ENCODE peak calls at places on chromosomes 5 and 9, in seven cellular contexts. One of them, this sample, is unnamed.
A peak's percentile ranks its signal among the peaks of the same experiment; 100 is the strongest.

GRCh38 chr5:74641014-74641777 is 668 bp upstream of the ENC1 start:
- DNase-seq in OCI-LY7: peak; percentile 63
- DNase-seq in retinal pigment epithelial cell: no peak
- DNase-seq in psoas muscle: peak; percentile 77
- DNase-seq in RWPE1: peak; percentile 70
- DNase-seq in WERI-Rb-1: peak; percentile 91
- DNase-seq in endothelial cell: peak; percentile 74
- DNase-seq in this sample: peak; percentile 29

GRCh38 chr9:137178201-137178938 is 6.5 kb upstream of the TMEM210 start:
- DNase-seq in psoas muscle: no peak
- DNase-seq in endothelial cell: no peak
- DNase-seq in OCI-LY7: no peak
- DNase-seq in RWPE1: no peak
- DNase-seq in WERI-Rb-1: no peak
- DNase-seq in retinal pigment epithelial cell: no peak
- DNase-seq in this sample: no peak

GRCh38 chr9:33473216-33473615 is 508 bp downstream of the NOL6 start:
- DNase-seq in retinal pigment epithelial cell: no peak
- DNase-seq in OCI-LY7: no peak
- DNase-seq in endothelial cell: no peak
- DNase-seq in WERI-Rb-1: no peak
- DNase-seq in psoas muscle: no peak
- DNase-seq in RWPE1: no peak
- DNase-seq in this sample: peak; percentile 5

GRCh38 chr5:131423056-131423455 is 159.2 kb downstream of the CDC42SE2 start:
- DNase-seq in endothelial cell: peak; percentile 9
- DNase-seq in retinal pigment epithelial cell: no peak
- DNase-seq in OCI-LY7: peak; percentile 17
- DNase-seq in WERI-Rb-1: no peak
- DNase-seq in RWPE1: peak; percentile 37
- DNase-seq in psoas muscle: no peak
- DNase-seq in this sample: no peak

GRCh38 chr5:142922223-142922952 is 152.2 kb downstream of the ARHGAP26 start:
- DNase-seq in endothelial cell: no peak
- DNase-seq in WERI-Rb-1: no peak
- DNase-seq in retinal pigment epithelial cell: no peak
- DNase-seq in psoas muscle: no peak
- DNase-seq in OCI-LY7: peak; percentile 64
- DNase-seq in RWPE1: peak; percentile 52
- DNase-seq in this sample: peak; percentile 56

GRCh38 chr5:154190652-154191304 is at the start of gene GALNT10:
- DNase-seq in WERI-Rb-1: peak; percentile 52
- DNase-seq in endothelial cell: peak; percentile 66
- DNase-seq in OCI-LY7: peak; percentile 86
- DNase-seq in RWPE1: peak; percentile 85
- DNase-seq in psoas muscle: peak; percentile 78
- DNase-seq in retinal pigment epithelial cell: no peak
- DNase-seq in this sample: peak; percentile 93

GRCh38 chr5:177498013-177498847 is 826 bp upstream of the PDLIM7 start:
- DNase-seq in WERI-Rb-1: no peak
- DNase-seq in retinal pigment epithelial cell: no peak
- DNase-seq in psoas muscle: peak; percentile 62
- DNase-seq in RWPE1: no peak
- DNase-seq in endothelial cell: peak; percentile 68
- DNase-seq in OCI-LY7: no peak
- DNase-seq in this sample: no peak

GRCh38 chr5:1648806-1649205 is 125.0 kb upstream of the LPCAT1 start:
- DNase-seq in WERI-Rb-1: no peak
- DNase-seq in OCI-LY7: no peak
- DNase-seq in retinal pigment epithelial cell: no peak
- DNase-seq in psoas muscle: no peak
- DNase-seq in RWPE1: no peak
- DNase-seq in endothelial cell: no peak
- DNase-seq in this sample: no peak

GRCh38 chr9:134966697-134967546 is 49.2 kb upstream of the FCN1 start:
- DNase-seq in psoas muscle: no peak
- DNase-seq in OCI-LY7: no peak
- DNase-seq in endothelial cell: no peak
- DNase-seq in WERI-Rb-1: peak; percentile 5
- DNase-seq in retinal pigment epithelial cell: no peak
- DNase-seq in RWPE1: no peak
- DNase-seq in this sample: no peak

GRCh38 chr5:126998201-126998631 is 32.1 kb downstream of the MARCHF3 start:
- DNase-seq in OCI-LY7: peak; percentile 56
- DNase-seq in endothelial cell: no peak
- DNase-seq in WERI-Rb-1: no peak
- DNase-seq in retinal pigment epithelial cell: no peak
- DNase-seq in psoas muscle: no peak
- DNase-seq in RWPE1: no peak
- DNase-seq in this sample: peak; percentile 44

GRCh38 chr5:174425271-174425963 is 299.0 kb upstream of the MSX2 start:
- DNase-seq in RWPE1: peak; percentile 56
- DNase-seq in OCI-LY7: no peak
- DNase-seq in psoas muscle: no peak
- DNase-seq in endothelial cell: no peak
- DNase-seq in retinal pigment epithelial cell: no peak
- DNase-seq in WERI-Rb-1: no peak
- DNase-seq in this sample: no peak

GRCh38 chr5:61342066-61342465 is 10.0 kb downstream of the ZSWIM6 start:
- DNase-seq in RWPE1: peak; percentile 64
- DNase-seq in OCI-LY7: no peak
- DNase-seq in retinal pigment epithelial cell: no peak
- DNase-seq in psoas muscle: no peak
- DNase-seq in WERI-Rb-1: no peak
- DNase-seq in endothelial cell: no peak
- DNase-seq in this sample: no peak

GRCh38 chr5:15914603-15915002 is 265.0 kb downstream of the MARCHF11 start:
- DNase-seq in OCI-LY7: no peak
- DNase-seq in RWPE1: no peak
- DNase-seq in WERI-Rb-1: no peak
- DNase-seq in retinal pigment epithelial cell: no peak
- DNase-seq in endothelial cell: no peak
- DNase-seq in psoas muscle: no peak
- DNase-seq in this sample: no peak

GRCh38 chr9:33498387-33498786 is 24.7 kb upstream of the NOL6 start:
- DNase-seq in WERI-Rb-1: no peak
- DNase-seq in OCI-LY7: peak; percentile 22
- DNase-seq in retinal pigment epithelial cell: no peak
- DNase-seq in psoas muscle: no peak
- DNase-seq in RWPE1: no peak
- DNase-seq in endothelial cell: no peak
- DNase-seq in this sample: no peak

GRCh38 chr5:137195483-137195882 is 303.6 kb downstream of the SPOCK1 start:
- DNase-seq in OCI-LY7: no peak
- DNase-seq in RWPE1: peak; percentile 92
- DNase-seq in endothelial cell: no peak
- DNase-seq in WERI-Rb-1: no peak
- DNase-seq in psoas muscle: no peak
- DNase-seq in retinal pigment epithelial cell: no peak
- DNase-seq in this sample: no peak

GRCh38 chr9:80615964-80616363 is 1044.2 kb downstream of the TLE4 start:
- DNase-seq in WERI-Rb-1: no peak
- DNase-seq in retinal pigment epithelial cell: no peak
- DNase-seq in endothelial cell: no peak
- DNase-seq in OCI-LY7: no peak
- DNase-seq in psoas muscle: no peak
- DNase-seq in RWPE1: no peak
- DNase-seq in this sample: no peak

GRCh38 chr5:179146277-179146676 is 86.1 kb downstream of the ZNF354C start:
- DNase-seq in WERI-Rb-1: no peak
- DNase-seq in RWPE1: no peak
- DNase-seq in retinal pigment epithelial cell: no peak
- DNase-seq in endothelial cell: no peak
- DNase-seq in psoas muscle: no peak
- DNase-seq in OCI-LY7: no peak
- DNase-seq in this sample: no peak

GRCh38 chr5:157857821-157858526 is 971 bp downstream of the CLINT1 start:
- DNase-seq in OCI-LY7: peak; percentile 57
- DNase-seq in psoas muscle: no peak
- DNase-seq in WERI-Rb-1: no peak
- DNase-seq in RWPE1: peak; percentile 51
- DNase-seq in retinal pigment epithelial cell: no peak
- DNase-seq in endothelial cell: no peak
- DNase-seq in this sample: no peak

GRCh38 chr5:128825826-128826225 is 139.5 kb upstream of the SLC27A6 start:
- DNase-seq in endothelial cell: no peak
- DNase-seq in retinal pigment epithelial cell: no peak
- DNase-seq in psoas muscle: no peak
- DNase-seq in OCI-LY7: no peak
- DNase-seq in RWPE1: peak; percentile 8
- DNase-seq in WERI-Rb-1: no peak
- DNase-seq in this sample: no peak

GRCh38 chr9:83066771-83067170 is 3.8 kb upstream of the RASEF start:
- DNase-seq in RWPE1: peak; percentile 69
- DNase-seq in endothelial cell: no peak
- DNase-seq in OCI-LY7: no peak
- DNase-seq in retinal pigment epithelial cell: peak; percentile 56
- DNase-seq in WERI-Rb-1: no peak
- DNase-seq in psoas muscle: no peak
- DNase-seq in this sample: no peak

GRCh38 chr9:37788328-37788727 is 3.5 kb upstream of the EXOSC3 start:
- DNase-seq in retinal pigment epithelial cell: no peak
- DNase-seq in RWPE1: no peak
- DNase-seq in endothelial cell: no peak
- DNase-seq in OCI-LY7: no peak
- DNase-seq in psoas muscle: no peak
- DNase-seq in WERI-Rb-1: no peak
- DNase-seq in this sample: no peak
- TF ChIP-seq CTCF in retinal pigment epithelial cell: no peak
- TF ChIP-seq CTCF in RWPE1: no peak
- TF ChIP-seq CTCF in endothelial cell: no peak
- TF ChIP-seq CTCF in OCI-LY7: no peak
- TF ChIP-seq CTCF in psoas muscle: no peak
- TF ChIP-seq CTCF in WERI-Rb-1: no peak
- TF ChIP-seq CTCF in this sample: no peak

DNA sequence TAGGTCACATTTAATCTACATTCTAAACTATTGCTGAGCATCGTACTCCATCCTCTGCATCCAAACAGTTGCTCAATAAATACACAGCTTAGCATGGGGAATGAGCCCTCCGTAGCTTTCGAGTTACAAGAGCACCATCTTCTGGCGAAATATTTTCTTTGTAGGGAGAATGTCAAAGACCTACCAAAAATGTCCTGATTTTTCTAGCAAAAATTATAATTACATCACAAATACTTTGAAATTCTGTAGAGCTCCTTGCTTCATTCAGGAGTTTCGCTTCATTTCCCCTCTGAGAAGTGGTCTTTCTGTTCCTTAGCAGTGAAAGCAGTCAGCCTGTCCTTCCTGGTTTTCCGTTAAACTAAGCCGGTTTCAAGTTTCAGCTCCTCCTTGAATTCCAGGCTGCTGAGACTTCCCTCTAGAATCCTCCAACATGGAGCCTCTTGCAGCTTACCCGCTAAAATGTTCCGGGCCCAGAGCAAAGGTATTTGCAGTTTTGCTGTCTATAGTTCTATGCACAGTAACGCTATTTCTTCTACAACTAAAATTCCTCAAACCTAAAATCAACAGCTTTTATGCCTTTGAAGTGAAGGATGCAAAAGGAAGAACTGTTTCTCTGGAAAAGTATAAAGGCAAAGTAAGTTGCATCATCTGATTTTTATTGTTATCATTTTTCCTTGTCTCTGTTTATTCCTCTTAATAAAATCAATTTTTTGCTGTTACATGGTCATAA is at the start of gene GPX8:
- DNase-seq in retinal pigment epithelial cell: no peak
- DNase-seq in endothelial cell: peak; percentile 44
- DNase-seq in psoas muscle: no peak
- DNase-seq in OCI-LY7: peak; percentile 13
- DNase-seq in RWPE1: peak; percentile 87
- DNase-seq in WERI-Rb-1: peak; percentile 49
- DNase-seq in this sample: peak; percentile 20
- TF ChIP-seq CTCF in retinal pigment epithelial cell: peak; percentile 51
- TF ChIP-seq CTCF in endothelial cell: peak; percentile 36
- TF ChIP-seq CTCF in psoas muscle: peak; percentile 49
- TF ChIP-seq CTCF in OCI-LY7: peak; percentile 68
- TF ChIP-seq CTCF in RWPE1: peak; percentile 83
- TF ChIP-seq CTCF in WERI-Rb-1: peak; percentile 20
- TF ChIP-seq CTCF in this sample: peak; percentile 50

DNA sequence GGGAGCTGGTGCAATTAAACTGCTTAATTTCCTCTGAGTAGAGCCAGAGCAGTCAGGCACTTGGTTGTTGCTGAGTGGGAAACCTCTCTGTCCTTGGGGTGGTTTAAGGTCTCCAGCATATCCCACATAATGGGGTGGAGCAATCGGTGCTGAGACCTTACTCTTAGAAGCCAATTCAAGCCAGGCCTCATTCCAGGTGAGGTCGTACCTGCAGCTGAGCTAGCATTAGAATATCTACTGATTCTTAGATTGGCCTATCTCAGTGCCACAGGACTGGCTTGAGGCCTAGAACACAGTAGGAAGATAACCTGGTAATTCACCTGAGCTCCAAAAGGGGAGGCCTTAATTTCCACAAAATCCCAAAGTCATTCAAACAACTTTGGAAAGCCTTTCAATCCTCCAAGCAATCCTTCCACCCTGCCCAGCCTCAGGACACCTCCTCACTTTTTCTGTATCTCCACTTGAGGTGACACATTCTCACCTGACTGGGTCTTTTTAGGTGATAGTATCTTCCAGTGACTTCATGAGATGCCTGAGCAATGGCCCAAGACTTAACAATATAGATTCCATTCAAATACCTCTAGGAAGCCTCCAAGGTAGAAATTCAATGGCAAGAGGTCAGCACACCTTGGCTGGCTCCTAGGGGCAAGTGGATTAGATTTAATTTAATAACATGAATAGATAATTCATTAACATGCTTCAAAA is 91.0 kb downstream of the FEM1C start:
- DNase-seq in WERI-Rb-1: no peak
- DNase-seq in RWPE1: no peak
- DNase-seq in OCI-LY7: no peak
- DNase-seq in retinal pigment epithelial cell: no peak
- DNase-seq in endothelial cell: no peak
- DNase-seq in psoas muscle: no peak
- DNase-seq in this sample: no peak
- TF ChIP-seq CTCF in WERI-Rb-1: no peak
- TF ChIP-seq CTCF in RWPE1: no peak
- TF ChIP-seq CTCF in OCI-LY7: no peak
- TF ChIP-seq CTCF in retinal pigment epithelial cell: no peak
- TF ChIP-seq CTCF in endothelial cell: no peak
- TF ChIP-seq CTCF in psoas muscle: no peak
- TF ChIP-seq CTCF in this sample: no peak

DNA sequence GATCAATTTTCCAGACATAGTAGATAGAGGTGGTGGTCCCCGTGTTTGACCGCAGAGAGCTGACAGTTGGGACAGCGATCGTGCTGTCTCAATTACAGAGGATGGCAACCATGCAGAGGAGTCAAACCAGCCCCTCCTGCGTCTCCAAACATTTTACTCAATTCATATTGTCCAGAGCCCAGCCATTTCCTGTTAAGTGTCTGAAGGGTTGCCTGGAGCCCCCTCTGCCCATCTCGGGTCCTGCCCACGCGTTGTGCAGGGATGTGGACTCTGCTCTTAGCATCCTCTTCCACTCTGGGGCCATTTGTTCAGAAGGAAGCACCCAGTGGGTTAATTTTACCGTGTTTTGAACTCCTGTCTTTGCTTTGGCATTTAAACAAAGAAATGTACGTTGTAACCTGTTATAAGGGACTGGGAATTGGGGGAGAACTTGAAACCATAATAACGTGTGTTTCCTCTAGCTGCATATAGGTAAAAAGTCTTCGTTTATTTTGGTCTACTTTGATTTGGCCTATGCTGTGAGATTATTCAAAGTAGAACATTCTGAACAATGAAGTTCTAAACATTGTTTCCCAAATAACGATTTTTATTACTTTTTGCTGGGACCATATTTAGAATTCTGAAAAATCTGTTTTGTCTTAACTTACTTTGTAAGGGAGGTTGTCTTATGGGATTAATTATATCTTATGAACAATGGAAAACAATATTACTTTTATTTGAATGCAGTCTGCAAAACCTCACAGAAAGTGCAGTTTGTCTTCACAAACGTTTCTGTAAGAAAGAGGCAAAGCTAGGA is 901 bp downstream of the EGFLAM start:
- DNase-seq in RWPE1: no peak
- DNase-seq in retinal pigment epithelial cell: no peak
- DNase-seq in OCI-LY7: no peak
- DNase-seq in psoas muscle: no peak
- DNase-seq in endothelial cell: no peak
- DNase-seq in WERI-Rb-1: no peak
- DNase-seq in this sample: no peak
- TF ChIP-seq CTCF in RWPE1: no peak
- TF ChIP-seq CTCF in retinal pigment epithelial cell: no peak
- TF ChIP-seq CTCF in OCI-LY7: no peak
- TF ChIP-seq CTCF in psoas muscle: no peak
- TF ChIP-seq CTCF in endothelial cell: no peak
- TF ChIP-seq CTCF in WERI-Rb-1: no peak
- TF ChIP-seq CTCF in this sample: no peak